ENCODE peak calls at places on chromosomes 6 and 20, in four cellular contexts. E is neural progenitor cell, Q is OCI-LY7, T is PC-3. C is an unnamed sample.

GRCh38 chr6:24099181-24099580 is 26.8 kb upstream of the NRSN1 start:
- DNase-seq in E (no peak), Q (no peak), T (no peak), C (no peak)

GRCh38 chr6:117118490-117118889 is 146.9 kb upstream of the VGLL2 start:
- DNase-seq in E (no peak), Q (no peak), T (no peak), C (no peak)

GRCh38 chr20:625360-625932 is 15.3 kb upstream of the TCF15 start:
- DNase-seq in E (no peak), Q (peak; percentile 13), T (no peak), C (no peak)

GRCh38 chr6:72811971-72812421 is 190.1 kb downstream of the KCNQ5 start:
- DNase-seq in E (no peak), Q (no peak), T (peak; percentile 80), C (peak; percentile 64)

GRCh38 chr6:109379706-109380105 is 2.6 kb downstream of the CD164 start:
- DNase-seq in E (no peak), Q (no peak), T (peak; percentile 13), C (no peak)

GRCh38 chr20:32528291-32528891 is 56.7 kb downstream of the NOL4L start:
- DNase-seq in E (peak; percentile 54), Q (no peak), T (no peak), C (no peak)

GRCh38 chr6:81366970-81367369 is 385.5 kb downstream of the TENT5A start:
- DNase-seq in E (no peak), Q (no peak), T (no peak), C (no peak)

GRCh38 chr20:51409192-51409875 is 133.2 kb downstream of the NFATC2 start:
- DNase-seq in E (no peak), Q (no peak), T (no peak), C (no peak)

GRCh38 chr20:35200255-35200654 is 26.2 kb upstream of the MMP24 start:
- DNase-seq in E (no peak), Q (no peak), T (peak; percentile 70), C (no peak)
- TF ChIP-seq EZH2phosphoT487 in E (no peak), Q (no peak), T (no peak), C (no peak)

DNA sequence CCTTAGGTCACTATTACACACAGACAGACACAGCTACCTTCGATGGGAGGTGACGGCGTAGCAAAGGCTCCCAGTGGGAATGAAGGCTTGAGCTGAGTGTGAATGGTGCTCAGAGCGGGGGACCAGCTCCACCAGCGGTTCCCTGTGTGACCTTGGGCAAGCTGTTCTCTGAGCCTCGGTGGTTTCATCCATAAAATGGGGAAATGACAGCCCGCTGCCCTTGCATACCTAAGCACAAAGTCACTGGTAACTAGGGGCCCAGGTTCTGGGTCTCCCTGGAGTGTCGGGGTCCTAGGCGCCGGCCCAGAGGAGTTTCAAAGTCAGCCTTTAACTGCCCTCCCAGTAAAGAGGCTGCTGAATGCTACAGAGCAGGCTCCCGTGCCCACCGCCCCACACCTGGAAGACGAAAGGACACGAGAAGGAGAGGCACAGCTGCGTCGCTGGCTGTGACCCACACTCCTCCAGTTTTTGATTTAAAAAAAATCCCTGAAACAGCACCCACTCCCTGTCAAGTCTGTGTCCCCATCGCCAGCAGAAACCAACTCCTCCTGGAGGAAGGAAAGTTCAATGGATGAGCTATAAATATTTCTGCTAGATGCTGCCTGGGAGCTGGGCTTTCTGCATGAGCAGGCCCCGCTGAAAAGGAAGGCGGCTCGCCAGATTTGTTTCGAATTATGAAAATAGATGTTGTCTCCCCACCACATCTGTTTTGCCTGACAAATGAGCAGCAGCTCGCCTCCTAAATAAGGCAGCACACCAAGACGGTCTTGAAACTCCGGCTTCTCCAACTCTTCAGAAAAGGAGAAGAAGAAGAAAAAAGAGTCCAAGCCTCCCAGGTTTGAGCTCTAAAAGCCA is 27.4 kb downstream of the PMEPA1 start:
- DNase-seq in E (no peak), Q (peak; percentile 91), T (no peak), C (no peak)
- H3K4me2 ChIP-seq in E (no peak overlapping the region), Q (peak overlapping the region; percentile 94), T (no peak overlapping the region), C (no peak overlapping the region)

GRCh38 chr6:41626917-41627316 is 11.4 kb upstream of the MDFI start:
- DNase-seq in E (no peak), Q (no peak), T (no peak), C (no peak)
- TF ChIP-seq EZH2phosphoT487 in E (no peak), Q (no peak), T (no peak), C (no peak)

GRCh38 chr20:3720626-3721025 is 8.2 kb upstream of the SIGLEC1 start:
- DNase-seq in E (no peak), Q (no peak), T (no peak), C (no peak)
- H3K4me2 ChIP-seq in E (no peak overlapping the region), Q (peak overlapping the region; percentile 35), T (no peak overlapping the region), C (no peak overlapping the region)

GRCh38 chr20:47353697-47354387 is 2.7 kb downstream of the ZMYND8 start:
- DNase-seq in E (no peak), Q (no peak), T (no peak), C (no peak)
- TF ChIP-seq EZH2phosphoT487 in E (no peak), Q (no peak), T (no peak), C (no peak)

DNA sequence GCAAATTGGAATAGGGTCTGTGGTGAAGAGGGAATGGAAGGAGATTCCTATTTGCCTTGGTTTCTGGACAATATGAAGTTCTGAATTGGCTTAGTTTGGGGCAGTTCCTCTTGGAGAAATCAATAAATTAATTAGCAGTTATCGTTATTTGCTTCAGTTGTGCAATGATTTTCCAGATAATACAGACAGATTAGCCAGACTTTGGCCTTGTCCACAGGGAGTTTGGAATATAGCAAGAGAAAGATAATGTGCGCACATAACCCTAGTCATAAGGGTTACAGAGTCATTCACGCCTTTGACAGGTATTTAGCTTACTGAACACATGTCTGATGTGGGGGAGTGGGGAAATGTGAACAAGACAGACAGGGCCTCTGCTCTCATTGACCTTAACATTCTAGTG is 1.3 kb downstream of the ATRN start:
- DNase-seq in E (no peak), Q (no peak), T (no peak), C (no peak)
- H3K4me2 ChIP-seq in E (peak overlapping the region; percentile 97), Q (no peak overlapping the region), T (peak overlapping the region; percentile 96), C (peak overlapping the region; percentile 86)

GRCh38 chr20:10213526-10213925 is 5.1 kb upstream of the SNAP25 start:
- DNase-seq in E (no peak), Q (no peak), T (no peak), C (no peak)

GRCh38 chr20:10209091-10209490 is 9.5 kb upstream of the SNAP25 start:
- DNase-seq in E (no peak), Q (no peak), T (no peak), C (no peak)
- TF ChIP-seq EZH2phosphoT487 in E (no peak), Q (no peak), T (no peak), C (no peak)

DNA sequence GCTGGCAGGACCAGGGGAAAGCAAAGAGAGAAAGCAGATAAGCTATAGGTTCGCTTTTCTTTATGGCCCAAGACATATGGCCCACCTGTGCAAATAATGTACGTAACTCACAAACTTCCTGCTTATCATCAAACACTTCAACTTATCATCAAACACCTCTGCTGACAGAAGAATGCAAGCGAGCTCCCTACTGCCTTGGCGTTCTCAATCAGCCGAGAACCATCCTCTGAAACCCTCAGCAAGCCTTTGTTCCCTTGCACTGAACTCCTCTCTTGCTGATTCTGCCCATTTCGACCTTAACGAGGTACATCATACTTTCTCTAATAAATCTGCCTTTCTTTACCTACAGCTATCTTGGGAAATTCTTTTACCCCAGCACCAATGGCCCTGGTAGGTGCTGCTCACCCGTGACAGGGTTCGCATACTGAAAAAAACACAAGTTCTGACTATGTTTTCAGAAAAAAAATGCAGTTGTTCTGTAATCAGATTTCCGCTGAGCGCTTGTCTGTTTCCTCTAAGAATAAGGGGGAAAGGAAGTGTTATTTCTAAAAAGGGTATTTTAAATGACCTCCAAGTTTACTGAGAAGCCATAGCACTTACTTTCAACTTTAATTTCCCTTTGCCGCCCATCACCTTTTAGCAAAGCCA is 28.3 kb downstream of the SERPINB6 start:
- DNase-seq in E (no peak), Q (peak; percentile 62), T (no peak), C (no peak)
- H3K4me2 ChIP-seq in E (no peak overlapping the region), Q (peak overlapping the region; percentile 83), T (no peak overlapping the region), C (no peak overlapping the region)

GRCh38 chr6:64984947-64985346 is 722.1 kb downstream of the EYS start:
- DNase-seq in E (no peak), Q (no peak), T (no peak), C (no peak)
- TF ChIP-seq EZH2phosphoT487 in E (no peak), Q (no peak), T (no peak), C (no peak)